ENCODE peak calls at places on chromosomes 13 and 19, in nine cellular contexts. S, L, Z, G, K, E, O, J and P are unnamed samples.

GRCh38 chr13:110525328-110526319 is 35.9 kb downstream of the RAB20 start:
- DNase-seq in O (no peak), G (peak; percentile 54), S (no peak), E (peak; percentile 1), K (no peak), L (peak; percentile 80), Z (peak; percentile 36), J (no peak), P (no peak)

GRCh38 chr13:80374453-80374852 is 33.5 kb upstream of the SPRY2 start:
- DNase-seq in L (no peak), S (no peak), Z (no peak), K (no peak), J (no peak), O (no peak), G (no peak), E (no peak), P (no peak)

GRCh38 chr19:42989851-42990250 is 36.4 kb downstream of the PSG11 start:
- DNase-seq in Z (no peak), K (no peak), O (peak; percentile 0), L (no peak), J (peak; percentile 33), E (no peak), S (no peak), G (no peak), P (no peak)

GRCh38 chr13:57666554-57666953 is 35.0 kb downstream of the PCDH17 start:
- DNase-seq in J (no peak), L (no peak), G (no peak), E (no peak), S (no peak), K (peak; percentile 12), O (no peak), Z (no peak), P (no peak)

GRCh38 chr19:30359936-30360335 is 12.2 kb upstream of the ZNF536 start:
- DNase-seq in K (no peak), G (no peak), O (no peak), S (no peak), L (no peak), J (no peak), Z (no peak), E (no peak), P (no peak)

GRCh38 chr13:78339927-78340326 is 263.4 kb downstream of the POU4F1 start:
- DNase-seq in K (no peak), Z (no peak), J (no peak), L (no peak), E (no peak), G (no peak), S (no peak), O (no peak), P (no peak)

GRCh38 chr13:98493035-98493401 is 83.9 kb downstream of the STK24 start:
- DNase-seq in L (no peak), G (no peak), E (no peak), K (no peak), O (peak; percentile 50), S (no peak), J (no peak), Z (no peak), P (no peak)

GRCh38 chr13:20311022-20311421 is 78.9 kb upstream of the GJB6 start:
- DNase-seq in J (no peak), O (no peak), S (no peak), Z (no peak), G (no peak), E (no peak), K (no peak), L (no peak), P (no peak)

GRCh38 chr19:55546822-55547614 is 1.7 kb upstream of the SBK3 start:
- DNase-seq in S (no peak), O (peak; percentile 93), E (no peak), K (peak; percentile 42), Z (peak; percentile 85), L (peak; percentile 72), G (peak; percentile 89), J (no peak), P (no peak)

GRCh38 chr13:48110930-48111721 is 16.2 kb upstream of the MED4 start:
- DNase-seq in J (no peak), E (no peak), L (no peak), K (no peak), S (no peak), O (peak; percentile 3), G (no peak), Z (no peak), P (no peak)

GRCh38 chr13:45162821-45163220 is 38.0 kb downstream of the KCTD4 start:
- DNase-seq in Z (no peak), L (no peak), J (peak; percentile 56), O (peak; percentile 91), K (no peak), S (no peak), E (no peak), G (no peak), P (no peak)

GRCh38 chr13:99086149-99086868 is 108.4 kb upstream of the DOCK9 start:
- DNase-seq in Z (peak; percentile 68), L (peak; percentile 77), G (peak; percentile 93), E (peak; percentile 72), J (no peak), K (peak; percentile 87), S (peak; percentile 43), O (peak; percentile 42), P (peak; percentile 72)

GRCh38 chr19:55354698-55355212 is at the start of gene COX6B2:
- DNase-seq in K (peak; percentile 56), Z (peak; percentile 21), E (no peak), S (no peak), L (no peak), G (peak; percentile 71), J (no peak), O (no peak), P (no peak)

DNA sequence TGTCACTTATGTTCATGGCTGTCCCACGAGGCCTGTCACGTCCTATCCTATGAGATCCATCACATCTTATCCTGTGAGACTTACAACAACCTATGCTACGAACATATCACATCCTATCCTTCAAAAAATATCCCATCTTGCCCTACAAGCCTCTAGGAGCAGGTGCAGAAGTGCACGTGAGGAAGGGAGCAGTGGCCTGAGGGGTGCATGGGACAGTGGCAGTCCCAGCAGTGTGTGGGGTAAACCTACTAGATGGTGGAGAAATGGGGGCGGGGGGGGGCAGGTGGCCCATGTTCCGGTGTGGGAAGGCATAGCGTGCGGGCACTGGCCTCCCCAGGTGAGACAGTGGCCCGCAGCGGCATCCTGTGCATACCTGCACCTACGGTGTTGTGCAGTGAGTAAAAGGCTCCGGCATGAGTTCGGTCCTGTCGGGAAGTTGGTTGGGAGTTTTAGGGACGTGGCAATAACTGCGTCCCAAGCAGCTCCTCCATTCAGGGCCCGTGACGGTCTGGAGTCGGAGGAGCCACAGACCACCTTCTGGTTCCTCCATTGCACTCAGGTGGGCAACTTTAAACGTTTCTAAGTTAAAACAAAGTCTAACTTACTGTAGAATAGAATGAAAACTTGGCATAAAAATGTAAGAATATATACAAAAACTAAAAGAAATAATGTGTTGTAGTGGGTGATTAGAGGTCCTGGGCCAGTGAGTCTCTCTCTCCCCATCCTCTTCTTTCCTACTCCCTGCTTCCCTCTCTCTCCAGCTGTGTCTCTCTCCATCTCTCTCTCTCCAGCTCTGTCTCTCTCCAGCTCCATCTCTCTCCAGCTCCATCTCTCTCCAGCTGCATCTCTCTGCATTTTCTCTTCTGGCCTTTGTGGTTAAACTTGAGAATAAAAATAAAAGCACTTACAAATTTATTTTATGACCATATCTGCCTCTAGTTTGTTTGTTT is 42.1 kb downstream of the ATP11A start:
- DNase-seq in K (no peak), S (no peak), G (no peak), E (no peak), J (no peak), Z (no peak), O (no peak), L (no peak), P (no peak)
- H3K27ac ChIP-seq in K (no peak overlapping the region), S (no peak overlapping the region), G (no peak overlapping the region), E (no peak overlapping the region), J (no peak overlapping the region), Z (no peak overlapping the region), O (no peak overlapping the region), L (no peak overlapping the region), P (no peak overlapping the region)

GRCh38 chr19:37403403-37403802 is 32.5 kb downstream of the ZNF527 start:
- DNase-seq in Z (no peak), S (no peak), G (peak; percentile 56), L (no peak), K (no peak), J (no peak), O (no peak), E (no peak), P (no peak)
- H3K9me3 ChIP-seq in Z (peaks cover 47% of the 10 kb centered on the region), S (peaks cover 51% of the 10 kb centered on the region), G (peaks cover 19% of the 10 kb centered on the region), L (peaks cover 32% of the 10 kb centered on the region), K (no peaks in the 10 kb centered on the region), J (peaks cover 17% of the 10 kb centered on the region), O (peaks cover 1% of the 10 kb centered on the region), E (peaks cover 20% of the 10 kb centered on the region), P (peaks cover 76% of the 10 kb centered on the region)

DNA sequence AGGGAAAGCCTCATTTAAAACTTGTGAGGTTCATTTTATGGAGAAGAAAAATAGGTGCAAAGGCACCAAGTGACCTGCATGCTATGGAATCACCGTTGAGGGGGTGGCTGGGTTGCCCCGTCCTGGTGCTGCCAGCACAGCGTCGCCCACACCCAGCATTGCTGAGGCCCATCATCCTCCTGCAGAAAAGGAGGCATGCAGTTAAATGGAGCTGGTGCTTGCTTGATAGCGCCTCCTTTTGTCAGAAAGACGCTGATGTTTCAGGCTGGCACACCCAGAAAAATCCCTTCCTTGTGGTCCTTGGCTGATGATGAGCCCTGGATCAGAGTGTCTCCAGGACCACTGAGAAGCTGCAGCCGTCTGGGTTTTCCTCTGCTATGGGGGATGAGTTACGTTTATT is 36.9 kb downstream of the DHRS12 start:
- DNase-seq in G (no peak), K (peak; percentile 54), E (no peak), Z (no peak), J (no peak), L (no peak), O (no peak), S (peak; percentile 65), P (no peak)
- TF ChIP-seq CTCF in G (no peak), K (peak; percentile 53), E (peak; percentile 41), Z (no peak), J (no peak), L (no peak), O (no peak), S (peak; percentile 63), P (no peak)

GRCh38 chr13:59409651-59410200 is 754.0 kb downstream of the DIAPH3 start:
- DNase-seq in E (no peak), G (no peak), Z (no peak), K (peak; percentile 82), O (no peak), S (peak; percentile 64), J (no peak), L (no peak), P (no peak)
- H3K27ac ChIP-seq in E (no peak overlapping the region), G (no peak overlapping the region), Z (no peak overlapping the region), K (peak overlapping the region; percentile 44), O (no peak overlapping the region), S (no peak overlapping the region), J (no peak overlapping the region), L (no peak overlapping the region), P (no peak overlapping the region)